ENCODE peak calls at places on chromosomes 6 and 20, in six cellular contexts. A is tibial artery; J is lower lobe of right lung; K is small intestine; D is CD8-positive, alpha-beta T cell; R is SJSA1. S is an unnamed sample.

GRCh38 chr6:25899123-25899522 is 25.1 kb upstream of the SLC17A3 start:
- DNase-seq in A (no peak), J (no peak), K (no peak), D (no peak), R (no peak), S (no peak)

GRCh38 chr6:151475653-151476523 is 17.9 kb upstream of the CCDC170 start:
- DNase-seq in A (no peak), J (peak; percentile 60), K (peak; percentile 38), D (no peak), R (no peak), S (no peak)

GRCh38 chr6:28399370-28400121 is at the start of gene ZSCAN12:
- DNase-seq in A (peak; percentile 76), J (peak; percentile 88), K (peak; percentile 77), D (peak; percentile 86), R (peak; percentile 89), S (peak; percentile 76)

GRCh38 chr20:46915580-46916243 is 21.1 kb downstream of the EYA2 start:
- DNase-seq in A (no peak), J (no peak), K (no peak), D (no peak), R (no peak), S (no peak)

GRCh38 chr6:70080443-70081062 is 214.2 kb downstream of the COL19A1 start:
- DNase-seq in A (no peak), J (no peak), K (no peak), D (no peak), R (no peak), S (no peak)

GRCh38 chr6:11615214-11615602 is 77.7 kb downstream of the TMEM170B start:
- DNase-seq in A (no peak), J (no peak), K (no peak), D (no peak), R (no peak), S (no peak)

GRCh38 chr6:88166493-88166900 is 350 bp upstream of the CNR1 start:
- DNase-seq in A (no peak), J (peak; percentile 51), K (no peak), D (no peak), R (no peak), S (peak; percentile 23)

GRCh38 chr20:35618032-35618371 is 2.4 kb downstream of the SPAG4 start:
- DNase-seq in A (no peak), J (no peak), K (no peak), D (no peak), R (no peak), S (no peak)

GRCh38 chr6:48560408-48560807 is 449.4 kb upstream of the PTCHD4 start:
- DNase-seq in A (no peak), J (no peak), K (no peak), D (no peak), R (no peak), S (no peak)

GRCh38 chr6:1200706-1201105 is 111.2 kb upstream of the FOXQ1 start:
- DNase-seq in A (no peak), J (no peak), K (no peak), D (no peak), R (peak; percentile 88), S (no peak)

GRCh38 chr6:158011478-158011920 is 29.8 kb downstream of the SYNJ2 start:
- DNase-seq in A (no peak), J (no peak), K (no peak), D (no peak), R (no peak), S (no peak)

GRCh38 chr20:56628873-56629463 is at the start of gene TFAP2C:
- DNase-seq in A (peak; percentile 63), J (peak; percentile 87), K (peak; percentile 17), D (no peak), R (peak; percentile 56), S (peak; percentile 77)

GRCh38 chr6:85747654-85748053 is 105.0 kb upstream of the SYNCRIP start:
- DNase-seq in A (no peak), J (no peak), K (no peak), D (no peak), R (no peak), S (no peak)

GRCh38 chr20:24911461-24911860 is 37.6 kb upstream of the CST7 start:
- DNase-seq in A (no peak), J (no peak), K (no peak), D (no peak), R (no peak), S (no peak)

GRCh38 chr6:12473494-12473893 is 183.3 kb downstream of the EDN1 start:
- DNase-seq in A (no peak), J (no peak), K (no peak), D (no peak), R (no peak), S (no peak)

GRCh38 chr6:44133003-44133931 is 5.9 kb downstream of the TMEM63B start:
- DNase-seq in A (peak; percentile 43), J (peak; percentile 77), K (peak; percentile 79), D (no peak), R (peak; percentile 76), S (no peak)

GRCh38 chr6:13561624-13562267 is 12.7 kb upstream of the SIRT5 start:
- DNase-seq in A (peak; percentile 54), J (no peak), K (no peak), D (no peak), R (no peak), S (no peak)

GRCh38 chr6:116328528-116328903 is 42.2 kb upstream of the DSE start:
- DNase-seq in A (no peak), J (no peak), K (no peak), D (no peak), R (no peak), S (no peak)

GRCh38 chr6:11362481-11363018 is 130.1 kb upstream of the NEDD9 start:
- DNase-seq in A (no peak), J (no peak), K (no peak), D (no peak), R (no peak), S (no peak)

GRCh38 chr6:89520730-89521129 is 87.8 kb downstream of the ANKRD6 start:
- DNase-seq in A (no peak), J (no peak), K (no peak), D (no peak), R (no peak), S (no peak)

GRCh38 chr6:83838727-83839126 is 14.4 kb upstream of the RIPPLY2 start:
- DNase-seq in A (no peak), J (no peak), K (no peak), D (no peak), R (no peak), S (no peak)

GRCh38 chr20:52279667-52280180 is 88.1 kb upstream of the ZFP64 start:
- DNase-seq in A (no peak), J (no peak), K (no peak), D (no peak), R (no peak), S (no peak)

GRCh38 chr6:94501546-94501945 is 1075.8 kb upstream of the MANEA start:
- DNase-seq in A (no peak), J (no peak), K (no peak), D (no peak), R (no peak), S (no peak)

GRCh38 chr20:53264604-53265003 is 292.4 kb downstream of the TSHZ2 start:
- DNase-seq in A (no peak), J (no peak), K (no peak), D (no peak), R (no peak), S (no peak)

GRCh38 chr6:75201901-75202672 is 3.8 kb downstream of the COL12A1 start:
- DNase-seq in A (peak; percentile 54), J (peak; percentile 48), K (no peak), D (peak; percentile 14), R (no peak), S (peak; percentile 81)

GRCh38 chr6:105993769-105994521 is 92.2 kb upstream of the PRDM1 start:
- DNase-seq in A (peak; percentile 32), J (peak; percentile 65), K (no peak), D (peak; percentile 58), R (no peak), S (no peak)

GRCh38 chr20:18722381-18722780 is 91.2 kb upstream of the SCP2D1 start:
- DNase-seq in A (no peak), J (no peak), K (no peak), D (no peak), R (no peak), S (no peak)

GRCh38 chr20:16518068-16518783 is 55.0 kb downstream of the KIF16B start:
- DNase-seq in A (no peak), J (no peak), K (peak; percentile 75), D (no peak), R (no peak), S (no peak)

GRCh38 chr6:137717074-137718073 is 149.7 kb upstream of the TNFAIP3 start:
- DNase-seq in A (no peak), J (no peak), K (no peak), D (peak; percentile 90), R (no peak), S (no peak)

GRCh38 chr20:7520361-7520760 is 419.9 kb downstream of the HAO1 start:
- DNase-seq in A (no peak), J (no peak), K (no peak), D (no peak), R (no peak), S (no peak)
- H3K9me3 ChIP-seq in A (no peaks in the 10 kb centered on the region), J (no peaks in the 10 kb centered on the region), K (no peaks in the 10 kb centered on the region), D (no peaks in the 10 kb centered on the region), R (no peaks in the 10 kb centered on the region), S (no peaks in the 10 kb centered on the region)

GRCh38 chr6:149441740-149442139 is 41.7 kb downstream of the SUMO4 start:
- DNase-seq in A (no peak), J (no peak), K (no peak), D (no peak), R (no peak), S (peak; percentile 56)
- H3K27ac ChIP-seq in A (no peak overlapping the region), J (no peak overlapping the region), K (no peak overlapping the region), D (no peak overlapping the region), R (no peak overlapping the region), S (no peak overlapping the region)

DNA sequence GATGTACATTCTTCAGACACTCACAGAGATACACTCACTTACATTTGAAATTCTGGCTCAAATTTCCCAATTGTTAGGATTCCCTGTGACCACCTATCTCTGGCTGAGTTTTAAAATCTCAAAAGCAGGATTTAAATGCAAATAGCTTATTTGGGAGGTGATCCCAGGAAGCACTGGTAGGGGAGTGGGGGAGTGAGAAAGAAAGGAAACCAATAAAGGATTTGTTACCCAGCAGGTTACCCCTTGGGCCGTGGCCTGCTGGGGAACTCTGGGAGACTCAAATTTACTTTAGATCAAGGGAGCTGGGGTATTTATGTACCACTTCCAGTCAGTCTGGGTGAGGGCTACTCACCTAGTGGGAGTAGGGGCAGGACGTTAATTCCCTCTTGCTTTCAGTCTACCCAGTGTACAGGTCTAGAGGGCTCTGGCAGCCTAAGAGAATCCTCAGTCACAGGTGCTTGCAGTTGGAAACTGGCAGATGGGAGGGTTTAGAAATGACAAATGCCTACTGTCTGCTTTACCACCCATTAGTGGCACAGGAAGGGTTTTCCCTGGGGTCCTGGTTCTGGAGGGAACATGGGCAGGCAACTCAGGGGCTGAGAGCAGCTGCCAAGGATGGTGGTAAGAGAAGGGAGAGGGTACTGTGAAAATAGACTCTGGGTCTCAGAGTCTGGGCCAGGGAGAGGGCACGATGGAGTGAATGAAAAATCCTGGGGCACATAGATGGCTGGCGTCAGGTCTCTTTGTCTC is 103.7 kb downstream of the TCP11 start:
- DNase-seq in A (peak; percentile 11), J (no peak), K (no peak), D (no peak), R (no peak), S (no peak)
- H3K9me3 ChIP-seq in A (no peaks in the 10 kb centered on the region), J (no peaks in the 10 kb centered on the region), K (no peaks in the 10 kb centered on the region), D (no peaks in the 10 kb centered on the region), R (no peaks in the 10 kb centered on the region), S (no peaks in the 10 kb centered on the region)

DNA sequence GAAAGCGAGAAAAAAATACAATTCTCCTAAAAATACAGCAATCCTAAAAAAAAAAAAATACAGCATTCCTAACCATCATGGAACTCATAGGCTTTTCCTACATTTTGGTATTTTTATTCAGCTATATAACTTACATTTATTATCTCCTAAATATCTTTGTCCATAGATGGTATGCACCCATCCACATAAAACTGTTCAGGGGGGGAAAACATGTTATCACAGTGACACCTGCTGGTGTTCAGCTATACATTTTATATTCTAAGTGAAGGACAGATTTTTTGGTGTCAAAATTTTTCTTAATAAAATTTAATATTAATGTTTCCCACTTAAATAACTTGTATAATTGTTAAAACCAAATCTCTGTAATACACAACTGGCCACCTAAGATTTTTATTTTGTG is 58.0 kb downstream of the BLOC1S5 start:
- DNase-seq in A (no peak), J (no peak), K (peak; percentile 24), D (no peak), R (no peak), S (no peak)
- H3K27ac ChIP-seq in A (no peak overlapping the region), J (no peak overlapping the region), K (no peak overlapping the region), D (no peak overlapping the region), R (no peak overlapping the region), S (no peak overlapping the region)